ENCODE peak calls at places on chromosomes 7 and 10, in ten cellular contexts. F, W, G, Z, A, V, C, M, J and T are unnamed samples.

GRCh38 chr7:64863969-64864368 is 39.1 kb upstream of the ZNF273 start:
- DNase-seq in M (no peak), A (no peak), G (peak), C (no peak), F (no peak), J (no peak), V (no peak), Z (no peak), W (no peak), T (no peak)

GRCh38 chr10:82874671-82875070 is 999.7 kb downstream of the NRG3 start:
- DNase-seq in J (no peak), M (no peak), G (no peak), F (no peak), A (no peak), V (no peak), W (no peak), C (no peak), Z (no peak), T (no peak)

GRCh38 chr7:96189129-96189815 is 132.6 kb downstream of the SLC25A13 start:
- DNase-seq in J (no peak), C (no peak), V (no peak), Z (no peak), W (no peak), M (no peak), G (no peak), F (no peak), A (no peak), T (no peak)

GRCh38 chr7:45103958-45104843 is 7.3 kb downstream of the TBRG4 start:
- DNase-seq in A (no peak), Z (no peak), J (no peak), G (no peak), M (no peak), F (no peak), C (no peak), V (no peak), W (no peak), T (no peak)

GRCh38 chr7:127270093-127270492 is 17.4 kb upstream of the GRM8 start:
- DNase-seq in A (no peak), F (no peak), G (no peak), W (no peak), M (no peak), V (no peak), Z (no peak), J (no peak), C (no peak), T (no peak)

GRCh38 chr7:114255404-114255841 is 159.2 kb upstream of the FOXP2 start:
- DNase-seq in F (no peak), W (peak), A (no peak), G (no peak), C (no peak), J (no peak), Z (no peak), V (peak), M (no peak), T (no peak)

GRCh38 chr10:121813211-121813812 is 114.5 kb downstream of the ATE1 start:
- DNase-seq in J (no peak), Z (no peak), V (no peak), F (no peak), C (no peak), M (no peak), W (no peak), G (no peak), A (peak), T (no peak)

GRCh38 chr7:134686782-134687181 is 40.1 kb downstream of the BPGM start:
- DNase-seq in F (no peak), G (no peak), W (peak), A (peak), J (no peak), C (no peak), M (no peak), V (peak), Z (no peak), T (no peak)